ENCODE peak calls at places on chromosomes 2 and 18, in ten cellular contexts. B is uterus, M is SK-N-SH, H is neuronal stem cell, K is heart right ventricle, F is SJSA1, Y is body of pancreas, T is mammary epithelial cell, N is Peyer's patch, V is tibial artery. I is an unnamed sample.

GRCh38 chr2:86485103-86485502 is 43.9 kb downstream of the KDM3A start:
- DNase-seq in B (no peak), M (no peak), H (no peak), K (no peak), F (no peak), Y (no peak), T (no peak), N (no peak), V (no peak), I (no peak)

GRCh38 chr2:42935692-42936631 is 143.6 kb upstream of the HAAO start:
- DNase-seq in B (no peak), M (no peak), H (no peak), K (no peak), F (no peak), Y (no peak), T (no peak), N (no peak), V (no peak), I (no peak)

GRCh38 chr2:54941248-54941984 is 108.8 kb downstream of the RTN4 start:
- DNase-seq in B (no peak), M (no peak), H (no peak), K (no peak), F (no peak), Y (no peak), T (peak; percentile 57), N (no peak), V (no peak), I (no peak)

GRCh38 chr2:27013738-27014137 is 19.0 kb upstream of the TMEM214 start:
- DNase-seq in B (no peak), M (no peak), H (no peak), K (no peak), F (no peak), Y (no peak), T (no peak), N (no peak), V (no peak), I (no peak)

GRCh38 chr2:61928816-61929471 is 23.5 kb downstream of the COMMD1 start:
- DNase-seq in B (no peak), M (no peak), H (no peak), K (no peak), F (peak; percentile 37), Y (no peak), T (no peak), N (no peak), V (no peak), I (no peak)

GRCh38 chr2:33372940-33373553 is 103.4 kb upstream of the RASGRP3 start:
- DNase-seq in B (no peak), M (peak; percentile 49), H (peak; percentile 32), K (peak; percentile 16), F (peak; percentile 40), Y (peak; percentile 27), T (peak; percentile 43), N (no peak), V (no peak), I (no peak)

GRCh38 chr18:54173980-54174611 is 50.4 kb downstream of the MBD2 start:
- DNase-seq in B (no peak), M (no peak), H (no peak), K (no peak), F (no peak), Y (no peak), T (no peak), N (no peak), V (no peak), I (no peak)

GRCh38 chr2:232897386-232897970 is 27.4 kb downstream of the SNORC start:
- DNase-seq in B (no peak), M (no peak), H (no peak), K (no peak), F (no peak), Y (no peak), T (no peak), N (no peak), V (peak; percentile 3), I (no peak)

DNA sequence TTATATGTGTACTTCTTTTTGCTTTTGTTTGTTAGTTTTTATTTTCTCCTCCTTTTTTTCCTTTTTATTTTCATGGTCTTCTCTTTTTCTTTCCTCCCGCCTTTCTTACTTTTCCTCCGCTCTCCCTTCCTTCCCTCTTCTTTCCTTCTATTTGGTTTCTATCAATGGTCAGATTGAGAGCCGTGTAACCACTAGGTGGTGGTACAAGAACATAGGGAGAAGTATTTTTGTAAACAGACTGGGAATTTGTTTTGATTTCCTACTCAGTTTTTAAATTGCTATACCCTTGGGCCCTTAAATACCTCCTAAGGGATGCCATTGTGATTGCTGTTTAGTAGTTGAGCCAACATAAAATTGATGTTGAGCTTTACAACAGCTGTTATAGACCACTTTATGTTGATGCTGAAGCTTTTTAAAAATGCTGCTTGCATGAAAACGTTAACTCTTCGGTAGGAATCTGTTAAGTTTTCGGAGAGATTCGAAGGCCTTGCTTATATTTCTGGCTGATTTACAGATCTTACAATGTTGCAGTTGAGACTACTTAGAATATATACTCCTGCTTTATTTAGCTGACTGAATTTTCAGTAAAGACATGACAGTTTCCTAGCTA is 124.2 kb downstream of the UBE2E3 start:
- DNase-seq in B (no peak), M (peak; percentile 20), H (peak; percentile 24), K (no peak), F (peak; percentile 79), Y (no peak), T (peak; percentile 48), N (no peak), V (no peak), I (no peak)
- H3K27ac ChIP-seq in B (no peak overlapping the region), M (no peak overlapping the region), H (no peak overlapping the region), K (no peak overlapping the region), F (no peak overlapping the region), Y (no peak overlapping the region), T (no peak overlapping the region), N (no peak overlapping the region), V (no peak overlapping the region), I (no peak overlapping the region)

GRCh38 chr2:120722603-120723421 is 12.9 kb upstream of the GLI2 start:
- DNase-seq in B (no peak), M (no peak), H (no peak), K (peak; percentile 32), F (peak; percentile 92), Y (no peak), T (no peak), N (peak; percentile 9), V (no peak), I (no peak)

GRCh38 chr2:120729410-120730052 is 6.1 kb upstream of the GLI2 start:
- DNase-seq in B (peak; percentile 55), M (no peak), H (no peak), K (no peak), F (peak; percentile 80), Y (no peak), T (peak; percentile 52), N (no peak), V (no peak), I (no peak)

GRCh38 chr2:120722211-120722602 is 13.5 kb upstream of the GLI2 start:
- DNase-seq in B (no peak), M (no peak), H (no peak), K (no peak), F (no peak), Y (no peak), T (no peak), N (peak; percentile 7), V (no peak), I (no peak)

GRCh38 chr2:120730053-120730439 is 5.6 kb upstream of the GLI2 start:
- DNase-seq in B (no peak), M (no peak), H (no peak), K (no peak), F (no peak), Y (no peak), T (no peak), N (no peak), V (no peak), I (no peak)

DNA sequence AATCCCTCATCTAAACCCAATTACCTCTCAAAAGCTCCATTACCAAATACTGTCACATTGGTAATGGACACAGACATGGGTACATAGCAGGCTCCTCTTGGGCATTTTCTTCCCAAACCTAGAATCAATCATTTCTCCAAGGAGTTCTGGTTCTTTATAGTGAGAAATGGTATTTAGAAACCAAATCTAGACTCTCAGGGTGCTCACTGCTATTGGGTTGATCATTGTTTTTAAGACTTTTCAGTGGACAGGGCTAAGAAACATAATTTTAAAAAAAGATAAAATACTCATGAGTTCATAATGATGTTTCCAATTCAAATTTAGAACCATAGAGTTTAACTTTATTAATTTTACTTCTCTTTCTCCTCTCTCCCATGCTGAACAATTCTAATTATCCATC is 9.4 kb upstream of the GLI2 start:
- DNase-seq in B (no peak), M (no peak), H (no peak), K (no peak), F (no peak), Y (no peak), T (no peak), N (no peak), V (no peak), I (no peak)
- H3K4me1 ChIP-seq in B (no peaks in the 10 kb centered on the region), M (peaks cover 6% of the 10 kb centered on the region), H (peaks cover 14% of the 10 kb centered on the region), K (peaks cover 5% of the 10 kb centered on the region), F (peaks cover 33% of the 10 kb centered on the region), Y (no peaks in the 10 kb centered on the region), T (no peaks in the 10 kb centered on the region), N (no peaks in the 10 kb centered on the region), V (peaks cover 6% of the 10 kb centered on the region), I (no peaks in the 10 kb centered on the region)

GRCh38 chr2:58532641-58533040 is 291.5 kb upstream of the FANCL start:
- DNase-seq in B (no peak), M (peak; percentile 12), H (no peak), K (no peak), F (no peak), Y (no peak), T (peak; percentile 17), N (no peak), V (no peak), I (no peak)

GRCh38 chr2:58535182-58535581 is 294.1 kb upstream of the FANCL start:
- DNase-seq in B (no peak), M (no peak), H (peak; percentile 38), K (no peak), F (no peak), Y (no peak), T (no peak), N (no peak), V (no peak), I (no peak)

GRCh38 chr2:58527656-58528055 is 286.5 kb upstream of the FANCL start:
- DNase-seq in B (no peak), M (no peak), H (no peak), K (no peak), F (no peak), Y (no peak), T (no peak), N (no peak), V (no peak), I (no peak)

GRCh38 chr2:58535994-58536393 is 294.9 kb upstream of the FANCL start:
- DNase-seq in B (no peak), M (no peak), H (no peak), K (no peak), F (no peak), Y (no peak), T (no peak), N (no peak), V (no peak), I (no peak)

GRCh38 chr2:58533376-58533775 is 292.3 kb upstream of the FANCL start:
- DNase-seq in B (no peak), M (no peak), H (no peak), K (no peak), F (peak; percentile 10), Y (no peak), T (no peak), N (no peak), V (no peak), I (no peak)
- H3K27me3 ChIP-seq in B (no peaks in the 10 kb centered on the region), M (no peaks in the 10 kb centered on the region), H (no peaks in the 10 kb centered on the region), K (no peaks in the 10 kb centered on the region), F (no peaks in the 10 kb centered on the region), Y (no peaks in the 10 kb centered on the region), T (peaks cover 4% of the 10 kb centered on the region), N (no peaks in the 10 kb centered on the region), V (no peaks in the 10 kb centered on the region), I (no peaks in the 10 kb centered on the region)

DNA sequence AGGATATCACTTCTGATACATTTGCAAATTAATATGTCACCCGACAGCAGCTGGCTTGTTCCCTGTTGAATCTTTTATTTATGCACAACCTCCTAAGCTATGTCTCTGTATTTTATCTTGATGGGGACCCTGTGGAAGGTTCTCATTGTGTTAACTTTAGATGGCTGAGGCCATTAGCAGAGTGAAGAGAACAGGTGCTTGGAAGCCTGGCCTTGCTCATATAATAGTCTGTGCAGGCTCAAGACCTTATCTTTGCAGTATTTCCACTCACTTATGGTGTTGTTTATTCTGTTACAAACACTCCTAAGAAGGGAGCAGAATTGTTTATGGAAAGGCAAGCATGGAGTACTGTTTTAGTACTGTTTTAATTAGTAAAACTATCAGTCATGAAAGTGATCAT is 107.6 kb downstream of the SETBP1 start:
- DNase-seq in B (no peak), M (peak; percentile 33), H (no peak), K (no peak), F (no peak), Y (no peak), T (no peak), N (no peak), V (no peak), I (no peak)
- H3K27ac ChIP-seq in B (peak overlapping the region; percentile 78), M (peak overlapping the region; percentile 31), H (no peak overlapping the region), K (no peak overlapping the region), F (no peak overlapping the region), Y (no peak overlapping the region), T (no peak overlapping the region), N (no peak overlapping the region), V (no peak overlapping the region), I (no peak overlapping the region)

I was measured in lower lobe of right lung.